ENCODE peak calls at places on chromosomes 16 and 17, in seven cellular contexts. P is A172, A is EL, K is HTR-8/SVneo, X is heart right ventricle, W is SJSA1, J is B cell. B is an unnamed sample.

GRCh38 chr16:3152273-3153076 is 17.6 kb downstream of the ZNF213 start:
- DNase-seq in P (peak), A (peak), K (peak), X (peak), W (peak), J (peak), B (peak)

GRCh38 chr17:41823580-41823979 is 10.8 kb downstream of the FKBP10 start:
- DNase-seq in P (no peak), A (no peak), K (no peak), X (no peak), W (no peak), J (no peak), B (no peak)

GRCh38 chr17:13786000-13786598 is 184.4 kb upstream of the HS3ST3A1 start:
- DNase-seq in P (peak), A (peak), K (no peak), X (no peak), W (no peak), J (no peak), B (no peak)

GRCh38 chr17:64635647-64636305 is 26.3 kb downstream of the SMURF2 start:
- DNase-seq in P (peak), A (peak), K (no peak), X (no peak), W (peak), J (no peak), B (no peak)

GRCh38 chr16:58026139-58026704 is 668 bp downstream of the MMP15 start:
- DNase-seq in P (no peak), A (peak), K (peak), X (no peak), W (no peak), J (no peak), B (peak)

GRCh38 chr17:82465023-82465603 is 6.6 kb downstream of the NARF start:
- DNase-seq in P (no peak), A (no peak), K (no peak), X (no peak), W (no peak), J (no peak), B (no peak)

GRCh38 chr17:35998018-35998545 is 3.3 kb downstream of the CCL15 start:
- DNase-seq in P (no peak), A (no peak), K (no peak), X (no peak), W (no peak), J (no peak), B (no peak)

GRCh38 chr17:75771334-75772281 is 6.6 kb upstream of the GALK1 start:
- DNase-seq in P (no peak), A (no peak), K (no peak), X (no peak), W (no peak), J (no peak), B (no peak)

GRCh38 chr17:33506889-33507650 is 214.0 kb upstream of the ASIC2 start:
- DNase-seq in P (peak), A (no peak), K (no peak), X (no peak), W (no peak), J (no peak), B (no peak)